ENCODE peak calls at places on chromosomes 2 and 18, in four cellular contexts. Y is H1, X is GM12878, N is HepG2. O is an unnamed sample.
A peak's percentile ranks its signal among the peaks of the same experiment; 100 is the strongest.

GRCh38 chr2:209305746-209306196 is 118.1 kb upstream of the MAP2 start:
- DNase-seq in Y (no peak), X (no peak), N (no peak), O (no peak)

GRCh38 chr2:74835831-74836674 is 2.1 kb downstream of the HK2 start:
- DNase-seq in Y (no peak), X (no peak), N (peak; percentile 85), O (peak; percentile 68)

GRCh38 chr18:56200381-56200831 is 438.0 kb downstream of the TXNL1 start:
- DNase-seq in Y (no peak), X (no peak), N (no peak), O (no peak)

GRCh38 chr2:120497261-120497977 is 151.5 kb downstream of the INHBB start:
- DNase-seq in Y (no peak), X (no peak), N (no peak), O (no peak)

GRCh38 chr2:39871291-39871761 is 92.3 kb upstream of the THUMPD2 start:
- DNase-seq in Y (no peak), X (no peak), N (no peak), O (no peak)

GRCh38 chr2:44329343-44329742 is 32.0 kb downstream of the PREPL start:
- DNase-seq in Y (no peak), X (no peak), N (no peak), O (no peak)

GRCh38 chr18:657311-657997 is at the start of gene TYMS:
- DNase-seq in Y (no peak), X (no peak), N (peak; percentile 55), O (peak; percentile 63)

GRCh38 chr2:105344704-105345345 is 7.5 kb downstream of the C2orf49 start:
- DNase-seq in Y (no peak), X (no peak), N (peak; percentile 58), O (no peak)

GRCh38 chr2:8661736-8662135 is 20.1 kb upstream of the ID2 start:
- DNase-seq in Y (no peak), X (no peak), N (no peak), O (no peak)

GRCh38 chr2:43169091-43169936 is 57.1 kb downstream of the ZFP36L2 start:
- DNase-seq in Y (no peak), X (peak; percentile 77), N (no peak), O (no peak)

GRCh38 chr2:223221120-223221859 is 169.3 kb downstream of the KCNE4 start:
- DNase-seq in Y (no peak), X (no peak), N (no peak), O (no peak)

GRCh38 chr2:200585730-200586643 is at the start of gene AOX1:
- DNase-seq in Y (peak; percentile 68), X (no peak), N (peak; percentile 70), O (peak; percentile 71)
- H3K9ac ChIP-seq in Y (peak within 1 kb of the TSS; percentile 45), X (no peak within 1 kb of the TSS), N (peak within 1 kb of the TSS; percentile 46), O (peak within 1 kb of the TSS; percentile 79)

DNA sequence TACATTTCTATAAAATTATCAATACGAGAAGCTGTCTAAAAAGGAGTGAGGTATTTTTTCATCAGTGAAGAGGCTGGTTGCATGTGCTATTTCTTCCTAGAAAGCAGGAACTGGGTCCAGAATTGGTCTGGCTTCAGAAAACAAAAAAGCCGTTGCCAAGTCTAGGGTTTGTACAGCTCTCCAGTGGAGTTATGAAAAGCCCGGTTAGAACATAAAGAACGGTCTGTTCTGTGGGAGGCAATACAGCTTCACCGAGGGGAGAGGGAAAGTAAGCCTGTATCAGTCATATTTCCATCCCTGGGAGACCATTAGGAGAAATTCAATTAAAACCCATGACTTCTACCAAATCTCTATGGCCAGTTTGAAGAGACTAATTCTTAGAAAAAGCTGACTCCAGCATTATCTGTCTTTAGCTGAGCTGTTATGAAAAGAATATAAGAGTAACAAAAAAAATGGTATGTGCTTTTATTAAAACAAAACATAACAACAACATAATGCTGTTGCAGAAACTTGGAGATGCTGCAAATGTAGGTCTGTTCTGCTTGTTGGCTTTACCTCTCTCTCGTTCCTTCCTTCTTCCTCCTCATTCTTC is 217.0 kb downstream of the CMPK2 start:
- DNase-seq in Y (no peak), X (no peak), N (no peak), O (no peak)
- TF ChIP-seq SUZ12 in Y (no peak), X (no peak), N (no peak), O (no peak)

DNA sequence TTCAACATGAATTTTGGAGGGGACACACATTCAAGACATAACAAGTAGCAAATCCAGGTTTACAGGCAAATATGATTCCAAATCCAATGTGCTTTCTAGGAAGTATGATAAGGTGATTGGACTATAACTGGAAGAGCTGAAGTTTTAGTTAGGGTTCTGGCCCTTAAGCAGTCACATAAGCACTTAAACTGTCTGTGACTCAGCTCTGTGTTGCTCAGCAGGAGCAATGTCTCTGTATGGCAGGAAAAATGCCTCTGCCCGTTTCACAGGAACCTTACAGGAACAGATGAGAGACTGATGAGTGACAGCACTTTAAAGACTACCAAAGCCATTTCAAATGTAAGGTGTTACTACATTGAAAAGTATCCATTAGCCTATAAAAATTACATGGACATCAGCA is 119.5 kb upstream of the PTPRM start:
- DNase-seq in Y (no peak), X (no peak), N (no peak), O (no peak)
- H3K9ac ChIP-seq in Y (no peak overlapping the region), X (no peak overlapping the region), N (no peak overlapping the region), O (no peak overlapping the region)

GRCh38 chr2:73257425-73258125 is 23.5 kb downstream of the CCT7 start:
- DNase-seq in Y (no peak), X (no peak), N (no peak), O (no peak)
- TF ChIP-seq SUZ12 in Y (no peak), X (no peak), N (no peak), O (no peak)